ENCODE peak calls at places on chromosomes 11 and 22, in five cellular contexts. One of them, this sample, is unnamed.

GRCh38 chr11:10654211-10655150 is 39.1 kb downstream of the IRAG1 start:
- DNase-seq in CD8-positive, alpha-beta memory T cell: peak
- DNase-seq in GM03348: peak
- DNase-seq in mucosa of gallbladder: no peak
- DNase-seq in HCT116: peak
- DNase-seq in this sample: no peak

GRCh38 chr11:94103476-94103875 is 25.2 kb upstream of the PANX1 start:
- DNase-seq in CD8-positive, alpha-beta memory T cell: no peak
- DNase-seq in GM03348: no peak
- DNase-seq in mucosa of gallbladder: no peak
- DNase-seq in HCT116: no peak
- DNase-seq in this sample: no peak

GRCh38 chr11:1399386-1400167 is 9.8 kb downstream of the BRSK2 start:
- DNase-seq in CD8-positive, alpha-beta memory T cell: no peak
- DNase-seq in GM03348: no peak
- DNase-seq in mucosa of gallbladder: no peak
- DNase-seq in HCT116: no peak
- DNase-seq in this sample: no peak

GRCh38 chr11:79413258-79413657 is 27.6 kb downstream of the TENM4 start:
- DNase-seq in CD8-positive, alpha-beta memory T cell: no peak
- DNase-seq in GM03348: peak
- DNase-seq in mucosa of gallbladder: peak
- DNase-seq in HCT116: no peak
- DNase-seq in this sample: peak

GRCh38 chr11:81476345-81476744 is 1257.3 kb downstream of the FAM181B start:
- DNase-seq in CD8-positive, alpha-beta memory T cell: no peak
- DNase-seq in GM03348: no peak
- DNase-seq in mucosa of gallbladder: no peak
- DNase-seq in HCT116: no peak
- DNase-seq in this sample: no peak

GRCh38 chr11:113401718-113402117 is 14.1 kb downstream of the ANKK1 start:
- DNase-seq in CD8-positive, alpha-beta memory T cell: no peak
- DNase-seq in GM03348: no peak
- DNase-seq in mucosa of gallbladder: peak
- DNase-seq in HCT116: peak
- DNase-seq in this sample: peak

GRCh38 chr11:128931661-128932060 is 11.0 kb downstream of the TP53AIP1 start:
- DNase-seq in CD8-positive, alpha-beta memory T cell: no peak
- DNase-seq in GM03348: no peak
- DNase-seq in mucosa of gallbladder: no peak
- DNase-seq in HCT116: no peak
- DNase-seq in this sample: no peak

GRCh38 chr11:2777396-2777795 is 77.6 kb upstream of the KCNQ1OT1 start:
- DNase-seq in CD8-positive, alpha-beta memory T cell: no peak
- DNase-seq in GM03348: peak
- DNase-seq in mucosa of gallbladder: peak
- DNase-seq in HCT116: no peak
- DNase-seq in this sample: no peak

GRCh38 chr11:92035488-92035887 is 189.1 kb upstream of the FAT3 start:
- DNase-seq in CD8-positive, alpha-beta memory T cell: no peak
- DNase-seq in GM03348: no peak
- DNase-seq in mucosa of gallbladder: no peak
- DNase-seq in HCT116: no peak
- DNase-seq in this sample: no peak

GRCh38 chr11:126917531-126918204 is 82.9 kb downstream of the KIRREL3 start:
- DNase-seq in CD8-positive, alpha-beta memory T cell: no peak
- DNase-seq in GM03348: peak
- DNase-seq in mucosa of gallbladder: no peak
- DNase-seq in HCT116: no peak
- DNase-seq in this sample: peak

GRCh38 chr11:27242591-27242990 is 120.4 kb downstream of the CCDC34 start:
- DNase-seq in CD8-positive, alpha-beta memory T cell: no peak
- DNase-seq in GM03348: peak
- DNase-seq in mucosa of gallbladder: no peak
- DNase-seq in HCT116: no peak
- DNase-seq in this sample: peak

GRCh38 chr11:10490032-10490397 is 35.0 kb downstream of the AMPD3 start:
- DNase-seq in CD8-positive, alpha-beta memory T cell: no peak
- DNase-seq in GM03348: no peak
- DNase-seq in mucosa of gallbladder: no peak
- DNase-seq in HCT116: no peak
- DNase-seq in this sample: no peak

GRCh38 chr11:122173587-122173986 is 57.6 kb upstream of the BLID start:
- DNase-seq in CD8-positive, alpha-beta memory T cell: no peak
- DNase-seq in GM03348: no peak
- DNase-seq in mucosa of gallbladder: no peak
- DNase-seq in HCT116: no peak
- DNase-seq in this sample: no peak

GRCh38 chr11:65652511-65653228 is 10.0 kb downstream of the RELA start:
- DNase-seq in CD8-positive, alpha-beta memory T cell: peak
- DNase-seq in GM03348: peak
- DNase-seq in mucosa of gallbladder: peak
- DNase-seq in HCT116: peak
- DNase-seq in this sample: peak

GRCh38 chr11:69471329-69472052 is 10.0 kb upstream of the LINC01488 start:
- DNase-seq in CD8-positive, alpha-beta memory T cell: no peak
- DNase-seq in GM03348: no peak
- DNase-seq in mucosa of gallbladder: no peak
- DNase-seq in HCT116: no peak
- DNase-seq in this sample: no peak

GRCh38 chr11:27350503-27350902 is 12.5 kb downstream of the CCDC34 start:
- DNase-seq in CD8-positive, alpha-beta memory T cell: no peak
- DNase-seq in GM03348: peak
- DNase-seq in mucosa of gallbladder: no peak
- DNase-seq in HCT116: no peak
- DNase-seq in this sample: no peak

GRCh38 chr11:31825453-31826391 is 14.6 kb upstream of the PAX6 start:
- DNase-seq in CD8-positive, alpha-beta memory T cell: no peak
- DNase-seq in GM03348: no peak
- DNase-seq in mucosa of gallbladder: no peak
- DNase-seq in HCT116: no peak
- DNase-seq in this sample: peak

GRCh38 chr11:72079776-72080325 is 491 bp downstream of the NUMA1 start:
- DNase-seq in CD8-positive, alpha-beta memory T cell: no peak
- DNase-seq in GM03348: peak
- DNase-seq in mucosa of gallbladder: peak
- DNase-seq in HCT116: no peak
- DNase-seq in this sample: no peak

GRCh38 chr11:27075192-27075591 is 34.6 kb downstream of the BBOX1 start:
- DNase-seq in CD8-positive, alpha-beta memory T cell: no peak
- DNase-seq in GM03348: peak
- DNase-seq in mucosa of gallbladder: no peak
- DNase-seq in HCT116: no peak
- DNase-seq in this sample: no peak

GRCh38 chr11:125381499-125381898 is 114.6 kb downstream of the FEZ1 start:
- DNase-seq in CD8-positive, alpha-beta memory T cell: no peak
- DNase-seq in GM03348: no peak
- DNase-seq in mucosa of gallbladder: no peak
- DNase-seq in HCT116: no peak
- DNase-seq in this sample: no peak

GRCh38 chr11:74316772-74317505 is 5.5 kb upstream of the P4HA3 start:
- DNase-seq in CD8-positive, alpha-beta memory T cell: no peak
- DNase-seq in GM03348: peak
- DNase-seq in mucosa of gallbladder: no peak
- DNase-seq in HCT116: no peak
- DNase-seq in this sample: no peak

GRCh38 chr22:17199131-17199731 is 20.0 kb downstream of the ADA2 start:
- DNase-seq in CD8-positive, alpha-beta memory T cell: no peak
- DNase-seq in GM03348: peak
- DNase-seq in mucosa of gallbladder: peak
- DNase-seq in HCT116: no peak
- DNase-seq in this sample: no peak

GRCh38 chr11:34632105-34632780 is 11.3 kb downstream of the EHF start:
- DNase-seq in CD8-positive, alpha-beta memory T cell: no peak
- DNase-seq in GM03348: no peak
- DNase-seq in mucosa of gallbladder: no peak
- DNase-seq in HCT116: no peak
- DNase-seq in this sample: peak